ENCODE peak calls at places on chromosome 10, in eight cellular contexts. T, Y, D, P, Q, M, G and E are unnamed samples.

GRCh38 chr10:80462277-80462985 is 8.3 kb downstream of the TSPAN14 start:
- DNase-seq in T (no peak), M (no peak), G (no peak), Q (no peak), P (no peak), D (no peak), Y (no peak), E (no peak)

GRCh38 chr10:58328233-58328632 is 6.6 kb upstream of the UBE2D1 start:
- DNase-seq in G (no peak), T (no peak), M (no peak), Q (no peak), D (no peak), P (no peak), Y (no peak), E (no peak)

GRCh38 chr10:69752491-69752890 is 49.2 kb upstream of the COL13A1 start:
- DNase-seq in M (no peak), D (no peak), T (no peak), Y (no peak), Q (no peak), P (no peak), G (no peak), E (no peak)

GRCh38 chr10:97411411-97411810 is 10.3 kb upstream of the RRP12 start:
- DNase-seq in P (no peak), D (no peak), G (no peak), Y (no peak), M (no peak), Q (no peak), T (no peak), E (no peak)

GRCh38 chr10:12360461-12360860 is 11.1 kb downstream of the CAMK1D start:
- DNase-seq in P (no peak), D (no peak), Y (no peak), T (no peak), Q (no peak), M (no peak), G (no peak), E (no peak)

GRCh38 chr10:96276831-96277230 is 5.5 kb upstream of the BLNK start:
- DNase-seq in G (no peak), M (no peak), Q (no peak), P (no peak), Y (no peak), D (no peak), T (no peak), E (no peak)

GRCh38 chr10:129692695-129693094 is 225.7 kb downstream of the MGMT start:
- DNase-seq in Y (no peak), M (no peak), D (no peak), P (no peak), T (no peak), G (no peak), Q (no peak), E (no peak)

GRCh38 chr10:21505711-21506278 is 19.7 kb downstream of the SKIDA1 start:
- DNase-seq in Y (no peak), Q (no peak), T (no peak), M (no peak), G (no peak), D (no peak), P (no peak), E (no peak)

GRCh38 chr10:114920459-114920858 is 17.5 kb upstream of the TRUB1 start:
- DNase-seq in M (no peak), D (no peak), Y (no peak), P (no peak), Q (no peak), T (no peak), G (no peak), E (no peak)

GRCh38 chr10:88687853-88688467 is 18.1 kb upstream of the LIPK start:
- DNase-seq in Q (no peak), Y (no peak), T (peak), D (no peak), P (peak), M (no peak), G (no peak), E (no peak)

GRCh38 chr10:68559251-68559650 is 886 bp upstream of the TET1 start:
- DNase-seq in G (no peak), Y (no peak), D (no peak), P (no peak), M (no peak), Q (no peak), T (no peak), E (no peak)

GRCh38 chr10:121615862-121616261 is 17.6 kb upstream of the FGFR2 start:
- DNase-seq in Y (no peak), D (no peak), T (no peak), G (no peak), P (no peak), Q (no peak), M (no peak), E (no peak)

GRCh38 chr10:112227331-112227961 is 43.9 kb upstream of the GPAM start:
- DNase-seq in P (peak), T (no peak), Y (no peak), Q (no peak), D (no peak), G (no peak), M (no peak), E (no peak)

GRCh38 chr10:100519321-100520051 is at the start of gene SEC31B:
- DNase-seq in G (peak), Q (no peak), M (no peak), D (no peak), P (peak), Y (no peak), T (no peak), E (no peak)

GRCh38 chr10:22245567-22245966 is 27.8 kb upstream of the EBLN1 start:
- DNase-seq in Q (no peak), P (no peak), G (no peak), Y (no peak), T (no peak), D (no peak), M (no peak), E (no peak)

GRCh38 chr10:35387768-35388167 is 51.5 kb downstream of the CCNY start:
- DNase-seq in G (no peak), T (no peak), P (no peak), Y (no peak), D (no peak), Q (no peak), M (no peak), E (no peak)

GRCh38 chr10:31399171-31399570 is 80.2 kb downstream of the ZEB1 start:
- DNase-seq in M (no peak), T (no peak), P (no peak), G (no peak), Y (no peak), Q (no peak), D (no peak), E (no peak)

GRCh38 chr10:96280859-96281258 is 9.5 kb upstream of the BLNK start:
- DNase-seq in T (no peak), M (no peak), D (no peak), Y (no peak), Q (no peak), G (no peak), P (no peak), E (no peak)

GRCh38 chr10:5423774-5424173 is 11.4 kb downstream of the NET1 start:
- DNase-seq in Y (no peak), D (no peak), M (no peak), G (no peak), P (no peak), Q (no peak), T (no peak), E (no peak)

GRCh38 chr10:79376751-79377556 is 29.7 kb downstream of the PPIF start:
- DNase-seq in T (no peak), D (no peak), Y (no peak), Q (no peak), M (no peak), G (no peak), P (no peak), E (no peak)